ENCODE peak calls at places on chromosomes 6 and 20, in seven cellular contexts. B is amniotic stem cell; L is effector CD8-positive, alpha-beta T cell; G is HEK293T; W is T-helper 9 cell; D is NCI-H82; S is activated CD8-positive, alpha-beta memory T cell treated with anti-CD3 and anti-CD28 coated beads, Interleukin-2, amount 50 U/mL, for 4 hours. H is an unnamed sample.
A peak's percentile ranks its signal among the peaks of the same experiment; 100 is the strongest.

GRCh38 chr6:3990692-3991491 is 88.0 kb downstream of the FAM217A start:
- DNase-seq in B (peak; percentile 73), L (peak; percentile 54), D (peak; percentile 97), G (peak; percentile 84), W (peak; percentile 57), S (peak; percentile 75), H (peak; percentile 52)

GRCh38 chr20:13452470-13453124 is 186.1 kb downstream of the TASP1 start:
- DNase-seq in G (no peak), B (no peak), W (no peak), L (no peak), D (no peak), S (no peak), H (no peak)

GRCh38 chr20:17480696-17481095 is 50.5 kb downstream of the BFSP1 start:
- DNase-seq in L (no peak), W (no peak), B (no peak), D (no peak), S (no peak), G (no peak), H (no peak)

GRCh38 chr20:58598271-58599015 is 52.6 kb upstream of the STX16 start:
- DNase-seq in S (no peak), W (no peak), B (no peak), G (no peak), D (peak; percentile 31), L (no peak), H (no peak)

GRCh38 chr20:50523552-50524167 is 13.5 kb downstream of the PTPN1 start:
- DNase-seq in B (no peak), G (no peak), D (no peak), S (no peak), L (no peak), W (no peak), H (no peak)

GRCh38 chr6:127907960-127908640 is 7.2 kb upstream of the THEMIS start:
- DNase-seq in G (no peak), B (no peak), S (no peak), W (no peak), D (no peak), L (no peak), H (no peak)

GRCh38 chr6:90286884-90287488 is 9.7 kb downstream of the BACH2 start:
- DNase-seq in L (no peak), D (peak; percentile 73), W (peak; percentile 20), G (peak; percentile 59), B (no peak), S (peak; percentile 64), H (no peak)

GRCh38 chr6:6556738-6557503 is 31.6 kb upstream of the LY86 start:
- DNase-seq in D (peak; percentile 81), L (peak; percentile 5), B (no peak), G (peak; percentile 71), W (no peak), S (peak; percentile 45), H (no peak)

GRCh38 chr6:137625808-137626207 is 131.6 kb upstream of the OLIG3 start:
- DNase-seq in D (no peak), W (no peak), S (no peak), B (no peak), G (peak; percentile 32), L (no peak), H (no peak)

GRCh38 chr6:101393291-101394251 is at the start of gene GRIK2:
- DNase-seq in B (peak; percentile 51), D (peak; percentile 84), W (no peak), S (no peak), G (peak; percentile 69), L (no peak), H (no peak)

GRCh38 chr6:2665169-2666070 is 85.3 kb downstream of the MYLK4 start:
- DNase-seq in L (no peak), D (no peak), B (no peak), S (no peak), W (no peak), G (no peak), H (no peak)

GRCh38 chr20:32244150-32244823 is 33.2 kb upstream of the KIF3B start:
- DNase-seq in B (no peak), G (no peak), S (no peak), W (no peak), L (no peak), D (no peak), H (no peak)

GRCh38 chr20:61161649-61162210 is 90.3 kb upstream of the CDH4 start:
- DNase-seq in D (no peak), W (no peak), L (no peak), S (no peak), B (no peak), G (no peak), H (no peak)

GRCh38 chr6:82680192-82680591 is 316.6 kb downstream of the TPBG start:
- DNase-seq in S (no peak), L (no peak), W (no peak), B (no peak), D (no peak), G (no peak), H (no peak)

GRCh38 chr6:88403486-88403885 is 237.3 kb upstream of the CNR1 start:
- DNase-seq in B (no peak), W (no peak), S (no peak), D (no peak), L (no peak), G (no peak), H (no peak)

GRCh38 chr6:21595951-21596378 is 2.4 kb downstream of the SOX4 start:
- DNase-seq in G (no peak), L (no peak), W (no peak), S (no peak), B (no peak), D (no peak), H (no peak)